ENCODE peak calls at places on chromosomes 16 and 17, in nine cellular contexts. C is WERI-Rb-1; U is activated naive CD8-positive, alpha-beta T cell treated with anti-CD3 and anti-CD28 coated beads, Interleukin-2, amount 10 ng/mL, durations not matched to agents 7 days and 5 days; O is neural progenitor cell; E is activated T-cell treated with anti-CD3 and anti-CD28 coated beads, Interleukin-2, amount 50 U/mL, for 72 hours; G is amniotic stem cell; V is adrenal gland; J is AG04449; T is RCC 7860. X is an unnamed sample.

GRCh38 chr16:19431636-19432340 is 14.1 kb downstream of the TMC5 start:
- DNase-seq in C (no peak), U (no peak), O (no peak), E (no peak), G (no peak), V (no peak), J (no peak), T (no peak), X (no peak)

GRCh38 chr17:40278414-40278813 is 9.3 kb upstream of the CDC6 start:
- DNase-seq in C (no peak), U (no peak), O (no peak), E (no peak), G (no peak), V (no peak), J (no peak), T (no peak), X (no peak)

GRCh38 chr17:67072885-67073284 is 28.5 kb downstream of the CACNG1 start:
- DNase-seq in C (no peak), U (no peak), O (no peak), E (no peak), G (no peak), V (no peak), J (no peak), T (no peak), X (no peak)

GRCh38 chr16:71542377-71542776 is 16.2 kb downstream of the CHST4 start:
- DNase-seq in C (peak; percentile 85), U (peak; percentile 61), O (peak; percentile 84), E (peak; percentile 71), G (no peak), V (peak; percentile 37), J (no peak), T (peak; percentile 29), X (peak; percentile 64)

GRCh38 chr16:50830698-50831097 is 88.8 kb downstream of the CYLD start:
- DNase-seq in C (no peak), U (no peak), O (no peak), E (no peak), G (no peak), V (no peak), J (no peak), T (no peak), X (no peak)

GRCh38 chr16:51834131-51834530 is 683.1 kb upstream of the SALL1 start:
- DNase-seq in C (no peak), U (no peak), O (no peak), E (no peak), G (no peak), V (no peak), J (no peak), T (no peak), X (no peak)

GRCh38 chr16:84198401-84198800 is 7.4 kb downstream of the ADAD2 start:
- DNase-seq in C (no peak), U (no peak), O (no peak), E (no peak), G (no peak), V (no peak), J (no peak), T (no peak), X (no peak)

GRCh38 chr17:2337811-2338657 is 733 bp downstream of the SGSM2 start:
- DNase-seq in C (peak; percentile 63), U (peak; percentile 72), O (peak; percentile 73), E (peak; percentile 74), G (no peak), V (peak; percentile 84), J (no peak), T (no peak), X (peak; percentile 79)

GRCh38 chr17:77253611-77254051 is 112.9 kb downstream of the SEC14L1 start:
- DNase-seq in C (no peak), U (no peak), O (no peak), E (no peak), G (no peak), V (no peak), J (no peak), T (peak; percentile 44), X (no peak)

GRCh38 chr16:1163567-1164055 is 10.7 kb downstream of the CACNA1H start:
- DNase-seq in C (no peak), U (no peak), O (no peak), E (no peak), G (no peak), V (peak; percentile 65), J (no peak), T (peak; percentile 66), X (no peak)

GRCh38 chr16:1983544-1984346 is at the start of gene GFER:
- DNase-seq in C (peak; percentile 94), U (peak; percentile 84), O (peak; percentile 99), E (peak; percentile 88), G (peak; percentile 79), V (peak; percentile 91), J (peak; percentile 26), T (peak; percentile 79), X (peak; percentile 98)

GRCh38 chr17:69492410-69493071 is 78.0 kb downstream of the MAP2K6 start:
- DNase-seq in C (no peak), U (no peak), O (peak; percentile 45), E (no peak), G (peak; percentile 83), V (no peak), J (no peak), T (peak; percentile 30), X (no peak)

GRCh38 chr17:21689604-21690003 is 2.7 kb upstream of the KCNJ18 start:
- DNase-seq in C (no peak), U (no peak), O (no peak), E (no peak), G (peak; percentile 32), V (peak; percentile 70), J (peak; percentile 24), T (peak; percentile 95), X (no peak)

GRCh38 chr16:88930716-88931115 is 46.3 kb downstream of the CBFA2T3 start:
- DNase-seq in C (no peak), U (no peak), O (no peak), E (no peak), G (no peak), V (no peak), J (no peak), T (no peak), X (no peak)

GRCh38 chr16:278863-279366 is 1.5 kb upstream of the ARHGDIG start:
- DNase-seq in C (no peak), U (no peak), O (peak; percentile 49), E (peak; percentile 15), G (no peak), V (no peak), J (no peak), T (peak; percentile 15), X (peak; percentile 73)

X was measured in GM13976.